ENCODE peak calls at places on chromosome 21, in four cellular contexts. One of them, this sample, is unnamed.

GRCh38 chr21:32184485-32184884 is 94.4 kb downstream of the MIS18A start:
- DNase-seq in fibroblast of villous mesenchyme: no peak
- DNase-seq in GM12864: no peak
- DNase-seq in HepG2: no peak
- DNase-seq in this sample: no peak

GRCh38 chr21:17726047-17726446 is 93.1 kb downstream of the C21orf91 start:
- DNase-seq in fibroblast of villous mesenchyme: no peak
- DNase-seq in GM12864: no peak
- DNase-seq in HepG2: peak
- DNase-seq in this sample: no peak

GRCh38 chr21:45591619-45592207 is 49.5 kb upstream of the SLC19A1 start:
- DNase-seq in GM12864: no peak
- DNase-seq in fibroblast of villous mesenchyme: no peak
- DNase-seq in HepG2: no peak
- DNase-seq in this sample: no peak

GRCh38 chr21:35825370-35825769 is 235.0 kb downstream of the SETD4 start:
- DNase-seq in fibroblast of villous mesenchyme: no peak
- DNase-seq in HepG2: no peak
- DNase-seq in GM12864: no peak
- DNase-seq in this sample: no peak

GRCh38 chr21:14613496-14613895 is 67.4 kb upstream of the SAMSN1 start:
- DNase-seq in HepG2: no peak
- DNase-seq in GM12864: no peak
- DNase-seq in fibroblast of villous mesenchyme: no peak
- DNase-seq in this sample: no peak

GRCh38 chr21:24280591-24280990 is 1326.7 kb downstream of the MRPL39 start:
- DNase-seq in GM12864: no peak
- DNase-seq in HepG2: no peak
- DNase-seq in fibroblast of villous mesenchyme: no peak
- DNase-seq in this sample: no peak

GRCh38 chr21:28439852-28440251 is 552.8 kb downstream of the LTN1 start:
- DNase-seq in HepG2: no peak
- DNase-seq in fibroblast of villous mesenchyme: peak
- DNase-seq in GM12864: no peak
- DNase-seq in this sample: no peak

GRCh38 chr21:26966978-26967913 is at the start of gene ADAMTS5:
- DNase-seq in fibroblast of villous mesenchyme: peak
- DNase-seq in HepG2: no peak
- DNase-seq in GM12864: no peak
- DNase-seq in this sample: no peak

GRCh38 chr21:15752763-15753407 is 23.1 kb downstream of the USP25 start:
- DNase-seq in GM12864: no peak
- DNase-seq in HepG2: no peak
- DNase-seq in fibroblast of villous mesenchyme: no peak
- DNase-seq in this sample: no peak

GRCh38 chr21:34100789-34101188 is 27.4 kb downstream of the MRPS6 start:
- DNase-seq in GM12864: no peak
- DNase-seq in HepG2: no peak
- DNase-seq in fibroblast of villous mesenchyme: no peak
- DNase-seq in this sample: no peak

DNA sequence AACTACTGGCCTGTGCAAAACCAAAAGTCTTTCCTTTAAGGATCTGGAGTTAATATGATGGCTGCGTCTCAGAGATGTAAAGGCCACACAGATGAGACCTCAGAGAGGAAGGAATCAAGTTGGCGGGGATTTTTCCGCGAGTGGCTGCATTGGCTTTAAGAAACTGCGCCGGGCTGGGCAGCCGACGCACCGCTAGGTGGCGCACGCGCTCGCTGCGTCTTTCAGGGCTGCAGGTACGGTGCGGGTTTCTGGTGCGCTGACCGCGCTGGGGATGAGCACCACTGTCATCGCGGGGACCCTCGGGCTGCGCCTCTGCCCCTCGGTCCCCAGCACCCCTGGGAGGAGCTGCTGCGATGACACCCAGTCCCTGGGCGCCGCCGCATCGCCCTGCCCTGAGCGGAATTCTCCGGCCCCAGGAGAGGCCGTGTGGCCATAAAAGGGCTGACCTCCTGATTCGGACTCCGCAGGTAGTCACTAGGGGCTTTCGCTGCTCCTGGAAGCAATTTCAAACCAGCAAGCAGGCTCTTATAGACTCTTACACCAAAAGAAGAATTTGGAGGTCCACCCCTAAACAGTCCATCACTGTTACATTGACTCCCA is 241.0 kb downstream of the KCNJ6 start:
- DNase-seq in fibroblast of villous mesenchyme: peak
- DNase-seq in HepG2: no peak
- DNase-seq in GM12864: peak
- DNase-seq in this sample: peak
- TF ChIP-seq CTCF in fibroblast of villous mesenchyme: peak
- TF ChIP-seq CTCF in HepG2: peak
- TF ChIP-seq CTCF in GM12864: peak
- TF ChIP-seq CTCF in this sample: peak

DNA sequence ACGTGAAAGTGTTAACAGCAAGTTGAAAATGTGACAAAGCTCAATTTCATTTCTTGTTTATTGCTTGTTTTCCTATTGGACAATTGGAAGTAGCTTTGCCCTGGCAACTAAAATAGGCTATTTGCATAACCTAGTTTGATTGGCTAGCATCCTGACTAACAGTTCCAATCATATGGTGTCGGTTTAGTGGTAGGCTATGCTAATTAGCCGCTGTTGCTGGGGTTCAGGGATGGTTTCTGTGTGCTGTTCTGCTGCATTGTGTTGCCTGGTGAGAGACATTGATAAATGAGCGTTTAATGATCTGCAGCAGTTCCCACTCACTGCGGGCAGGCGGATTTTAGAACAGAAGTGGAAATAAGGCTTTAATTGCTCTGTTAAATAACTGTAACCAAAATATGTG is 68.5 kb downstream of the DYRK1A start:
- DNase-seq in HepG2: no peak
- DNase-seq in GM12864: no peak
- DNase-seq in fibroblast of villous mesenchyme: peak
- DNase-seq in this sample: no peak
- H3K4me3 ChIP-seq in HepG2: no peak
- H3K4me3 ChIP-seq in GM12864: no peak
- H3K4me3 ChIP-seq in fibroblast of villous mesenchyme: no peak
- H3K4me3 ChIP-seq in this sample: no peak

GRCh38 chr21:40173833-40174232 is 306.6 kb downstream of the PCP4 start:
- DNase-seq in fibroblast of villous mesenchyme: no peak
- DNase-seq in HepG2: no peak
- DNase-seq in GM12864: no peak
- DNase-seq in this sample: no peak
- TF ChIP-seq CTCF in fibroblast of villous mesenchyme: no peak
- TF ChIP-seq CTCF in HepG2: no peak
- TF ChIP-seq CTCF in GM12864: no peak
- TF ChIP-seq CTCF in this sample: no peak

GRCh38 chr21:41801256-41801655 is 34.4 kb upstream of the RIPK4 start:
- DNase-seq in GM12864: no peak
- DNase-seq in HepG2: no peak
- DNase-seq in fibroblast of villous mesenchyme: no peak
- DNase-seq in this sample: no peak

GRCh38 chr21:41803316-41803715 is 36.5 kb upstream of the RIPK4 start:
- DNase-seq in HepG2: no peak
- DNase-seq in fibroblast of villous mesenchyme: no peak
- DNase-seq in GM12864: no peak
- DNase-seq in this sample: no peak

GRCh38 chr21:41804381-41804780 is 37.5 kb upstream of the RIPK4 start:
- DNase-seq in fibroblast of villous mesenchyme: no peak
- DNase-seq in GM12864: no peak
- DNase-seq in HepG2: no peak
- DNase-seq in this sample: no peak

GRCh38 chr21:41802185-41802584 is 35.3 kb upstream of the RIPK4 start:
- DNase-seq in fibroblast of villous mesenchyme: no peak
- DNase-seq in GM12864: no peak
- DNase-seq in HepG2: no peak
- DNase-seq in this sample: no peak

GRCh38 chr21:41802684-41803083 is 35.8 kb upstream of the RIPK4 start:
- DNase-seq in fibroblast of villous mesenchyme: peak
- DNase-seq in GM12864: no peak
- DNase-seq in HepG2: no peak
- DNase-seq in this sample: no peak
- H3K4me3 ChIP-seq in fibroblast of villous mesenchyme: no peak
- H3K4me3 ChIP-seq in GM12864: no peak
- H3K4me3 ChIP-seq in HepG2: no peak
- H3K4me3 ChIP-seq in this sample: no peak

This sample was measured in GM12865.